ENCODE peak calls at places on chromosomes 2 and 18, in four cellular contexts. S, H, Z and U are unnamed samples.

GRCh38 chr18:48671561-48671945 is 132.7 kb downstream of the CTIF start:
- DNase-seq in S (no peak), H (no peak), Z (no peak), U (no peak)

GRCh38 chr2:181072486-181072885 is 92.1 kb downstream of the UBE2E3 start:
- DNase-seq in S (no peak), H (no peak), Z (no peak), U (no peak)

GRCh38 chr2:219687266-219687665 is 59.8 kb downstream of the SLC4A3 start:
- DNase-seq in S (no peak), H (no peak), Z (no peak), U (no peak)

GRCh38 chr2:113342650-113343049 is 63.9 kb upstream of the PAX8 start:
- DNase-seq in S (no peak), H (no peak), Z (no peak), U (no peak)

GRCh38 chr2:33018271-33018670 is 71.5 kb downstream of the LTBP1 start:
- DNase-seq in S (no peak), H (no peak), Z (no peak), U (no peak)

GRCh38 chr2:56749152-56749752 is 565.5 kb downstream of the CCDC85A start:
- DNase-seq in S (peak), H (no peak), Z (no peak), U (peak)

GRCh38 chr2:121825003-121825950 is 69.8 kb downstream of the TSN start:
- DNase-seq in S (no peak), H (no peak), Z (no peak), U (no peak)

GRCh38 chr2:23618696-23619530 is 233.9 kb downstream of the KLHL29 start:
- DNase-seq in S (no peak), H (no peak), Z (peak), U (no peak)

GRCh38 chr2:229714736-229715541 is 584 bp upstream of the DNER start:
- DNase-seq in S (peak), H (no peak), Z (peak), U (peak)

GRCh38 chr2:229715895-229716507 is 1.6 kb upstream of the DNER start:
- DNase-seq in S (peak), H (no peak), Z (peak), U (peak)

GRCh38 chr2:229712125-229712524 is 2.2 kb downstream of the DNER start:
- DNase-seq in S (peak), H (no peak), Z (no peak), U (no peak)

GRCh38 chr2:229714080-229714735 is at the start of gene DNER:
- DNase-seq in S (no peak), H (no peak), Z (peak), U (no peak)

DNA sequence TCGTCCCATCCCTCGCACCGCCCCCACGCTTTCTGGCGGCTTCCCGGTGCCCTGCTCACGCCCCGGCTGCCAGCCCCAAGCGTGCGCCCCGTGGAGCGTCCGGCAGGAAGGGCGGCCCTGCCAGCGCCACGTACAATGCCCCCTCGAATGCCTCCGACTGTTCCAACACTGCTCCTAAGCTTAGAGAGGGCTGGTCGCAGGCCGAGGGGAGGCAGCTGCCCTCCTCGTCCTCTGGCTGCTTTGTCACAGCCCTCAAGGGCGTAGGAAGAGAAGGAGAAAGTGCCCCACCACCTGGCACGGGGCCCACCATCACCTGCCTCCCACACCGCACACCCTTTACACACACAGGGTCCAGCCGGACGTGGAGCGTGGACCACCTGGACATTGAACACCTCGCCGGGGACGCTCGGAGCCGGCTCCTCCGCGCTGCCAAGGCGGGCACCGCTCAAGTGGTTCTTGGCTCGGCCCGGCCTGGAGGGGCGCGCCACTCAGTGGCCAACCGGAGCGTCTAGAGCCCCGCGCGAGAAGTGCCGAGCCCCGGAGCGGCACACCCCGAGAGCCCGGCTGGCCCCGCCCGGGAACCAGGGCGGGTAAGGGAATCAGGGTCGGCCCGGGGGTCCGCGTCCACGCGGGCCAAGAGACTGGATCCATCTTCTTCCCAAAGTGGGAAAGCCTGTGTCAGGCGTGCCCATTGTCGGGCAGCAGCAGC is 830 bp downstream of the DNER start:
- DNase-seq in S (peak), H (no peak), Z (peak), U (no peak)
- TF ChIP-seq RAD21 in S (no peak), H (no peak), Z (peak), U (no peak)

GRCh38 chr2:50444286-50444685 is 587.6 kb downstream of the NRXN1 start:
- DNase-seq in S (no peak), H (no peak), Z (no peak), U (no peak)
- TF ChIP-seq PBX3 in S (no peak), H (no peak), Z (no peak), U (no peak)

GRCh38 chr18:47317824-47318508 is 66.5 kb upstream of the SKOR2 start:
- DNase-seq in S (no peak), H (no peak), Z (no peak), U (no peak)
- TF ChIP-seq RAD21 in S (no peak), H (no peak), Z (no peak), U (no peak)

GRCh38 chr2:238381341-238382130 is 45.2 kb upstream of the ASB1 start:
- DNase-seq in S (no peak), H (no peak), Z (no peak), U (no peak)

GRCh38 chr2:238379096-238379810 is 47.5 kb upstream of the ASB1 start:
- DNase-seq in S (no peak), H (no peak), Z (no peak), U (no peak)

GRCh38 chr2:238380336-238380735 is 46.4 kb upstream of the ASB1 start:
- DNase-seq in S (no peak), H (no peak), Z (no peak), U (no peak)

GRCh38 chr2:238382381-238382781 is 44.3 kb upstream of the ASB1 start:
- DNase-seq in S (no peak), H (no peak), Z (no peak), U (no peak)

DNA sequence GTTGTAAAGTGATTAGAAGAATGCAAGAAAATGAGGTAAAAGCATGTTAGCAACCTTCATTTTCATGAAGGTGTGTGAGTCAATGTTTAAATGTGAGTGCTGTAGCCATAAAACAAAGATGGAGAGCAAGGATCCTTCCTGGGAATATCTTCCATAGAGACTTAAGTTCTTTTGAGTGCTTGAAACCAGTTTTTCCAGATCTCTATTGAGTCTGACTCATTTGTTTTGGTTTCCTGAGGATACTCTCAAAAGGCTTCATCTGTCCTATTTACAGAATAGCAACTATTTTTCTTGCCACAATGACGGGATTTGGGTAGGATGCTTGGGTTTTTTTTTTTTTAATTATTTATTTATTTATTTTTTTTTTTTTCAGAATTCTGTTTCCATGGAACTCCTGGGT is 45.9 kb upstream of the ASB1 start:
- DNase-seq in S (no peak), H (no peak), Z (no peak), U (no peak)
- TF ChIP-seq PBX3 in S (no peak), H (no peak), Z (no peak), U (no peak)

DNA sequence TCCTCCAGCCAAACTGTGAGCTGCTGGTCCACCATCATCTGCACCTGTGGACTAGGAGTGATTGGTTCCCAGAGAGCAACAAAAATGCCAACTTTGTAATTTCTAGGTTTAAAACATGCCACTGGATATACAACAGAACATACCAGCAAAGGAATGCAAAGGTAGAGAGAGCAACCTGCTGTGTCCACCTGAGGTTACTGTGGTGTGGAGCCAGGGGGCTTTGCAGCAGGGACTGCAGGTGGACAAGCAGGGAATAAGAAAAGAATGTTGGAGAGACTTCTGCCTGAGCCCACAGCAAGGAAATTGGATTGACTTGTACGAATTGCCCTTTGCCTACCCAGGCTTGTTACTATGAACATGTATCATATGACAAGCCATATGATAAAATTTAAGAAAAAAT is 345.2 kb upstream of the SPHKAP start:
- DNase-seq in S (no peak), H (no peak), Z (no peak), U (no peak)
- TF ChIP-seq RAD21 in S (no peak), H (no peak), Z (no peak), U (no peak)

GRCh38 chr2:96870631-96871255 is 863 bp upstream of the SEMA4C start:
- DNase-seq in S (peak), H (no peak), Z (no peak), U (no peak)

GRCh38 chr2:96869281-96869823 is 528 bp downstream of the SEMA4C start:
- DNase-seq in S (peak), H (no peak), Z (peak), U (peak)

GRCh38 chr2:96868555-96869280 is 1.2 kb downstream of the SEMA4C start:
- DNase-seq in S (peak), H (peak), Z (peak), U (peak)

GRCh38 chr2:96867756-96868554 is 1.9 kb downstream of the SEMA4C start:
- DNase-seq in S (no peak), H (no peak), Z (no peak), U (no peak)

GRCh38 chr2:96869824-96870630 is at the start of gene SEMA4C:
- DNase-seq in S (peak), H (no peak), Z (peak), U (no peak)
- TF ChIP-seq PBX3 in S (no peak), H (no peak), Z (no peak), U (no peak)

DNA sequence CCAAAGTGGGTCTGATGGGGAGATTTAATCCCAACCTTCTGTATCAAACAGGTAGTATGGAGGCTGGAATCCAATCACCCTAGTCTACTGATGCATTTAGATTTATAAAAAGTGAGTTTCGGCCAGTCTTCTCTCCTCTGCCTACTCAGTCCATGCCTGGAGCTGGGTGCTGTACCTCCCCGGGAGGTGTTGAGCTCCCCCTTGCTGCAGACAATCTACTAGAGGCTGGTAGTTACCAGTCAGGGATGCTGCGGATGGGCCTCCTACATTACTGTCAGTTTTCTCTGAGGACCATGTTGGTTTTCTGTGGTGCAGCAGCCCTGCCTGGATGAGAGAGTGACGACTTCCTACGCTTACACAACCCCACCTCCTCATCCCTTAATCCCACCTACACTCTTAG is 118.6 kb upstream of the CELF4 start:
- DNase-seq in S (no peak), H (no peak), Z (no peak), U (no peak)
- TF ChIP-seq RAD21 in S (no peak), H (no peak), Z (no peak), U (no peak)

GRCh38 chr2:46861916-46862315 is 53.7 kb downstream of the MCFD2 start:
- DNase-seq in S (no peak), H (no peak), Z (no peak), U (no peak)
- TF ChIP-seq PBX3 in S (no peak), H (no peak), Z (no peak), U (no peak)